ENCODE peak calls at places on chromosome 17, in nine cellular contexts. One of them, this sample, is unnamed. For H3K4me1, the result is how much of the 10 kb centered on the place peaks cover.

GRCh38 chr17:72219824-72220473 is 99.1 kb downstream of the SOX9 start:
- DNase-seq in right lobe of liver: no peak
- DNase-seq in mammary epithelial cell: no peak
- DNase-seq in transverse colon: no peak
- DNase-seq in heart left ventricle: no peak
- DNase-seq in sigmoid colon: no peak
- DNase-seq in body of pancreas: no peak
- DNase-seq in right cardiac atrium: no peak
- DNase-seq in cardiac muscle cell: no peak
- DNase-seq in this sample: no peak

GRCh38 chr17:77096570-77097214 is 44.1 kb upstream of the SEC14L1 start:
- DNase-seq in right lobe of liver: no peak
- DNase-seq in mammary epithelial cell: peak
- DNase-seq in transverse colon: no peak
- DNase-seq in heart left ventricle: peak
- DNase-seq in sigmoid colon: no peak
- DNase-seq in body of pancreas: peak
- DNase-seq in right cardiac atrium: peak
- DNase-seq in cardiac muscle cell: peak
- DNase-seq in this sample: no peak

GRCh38 chr17:17691468-17692263 is 10.4 kb downstream of the RAI1 start:
- DNase-seq in right lobe of liver: no peak
- DNase-seq in mammary epithelial cell: no peak
- DNase-seq in transverse colon: no peak
- DNase-seq in heart left ventricle: peak
- DNase-seq in sigmoid colon: no peak
- DNase-seq in body of pancreas: no peak
- DNase-seq in right cardiac atrium: no peak
- DNase-seq in cardiac muscle cell: no peak
- DNase-seq in this sample: no peak

GRCh38 chr17:77025781-77026180 is 115.0 kb upstream of the SEC14L1 start:
- DNase-seq in right lobe of liver: no peak
- DNase-seq in mammary epithelial cell: peak
- DNase-seq in transverse colon: no peak
- DNase-seq in heart left ventricle: no peak
- DNase-seq in sigmoid colon: no peak
- DNase-seq in body of pancreas: no peak
- DNase-seq in right cardiac atrium: no peak
- DNase-seq in cardiac muscle cell: no peak
- DNase-seq in this sample: no peak

GRCh38 chr17:63848834-63849689 is 6.6 kb upstream of the SMARCD2 start:
- DNase-seq in right lobe of liver: peak
- DNase-seq in mammary epithelial cell: peak
- DNase-seq in transverse colon: peak
- DNase-seq in heart left ventricle: peak
- DNase-seq in sigmoid colon: peak
- DNase-seq in body of pancreas: peak
- DNase-seq in right cardiac atrium: peak
- DNase-seq in cardiac muscle cell: peak
- DNase-seq in this sample: peak

GRCh38 chr17:67211742-67212141 is 33.3 kb downstream of the HELZ start:
- DNase-seq in right lobe of liver: no peak
- DNase-seq in mammary epithelial cell: peak
- DNase-seq in transverse colon: no peak
- DNase-seq in heart left ventricle: no peak
- DNase-seq in sigmoid colon: no peak
- DNase-seq in body of pancreas: no peak
- DNase-seq in right cardiac atrium: no peak
- DNase-seq in cardiac muscle cell: peak
- DNase-seq in this sample: no peak

GRCh38 chr17:11996722-11997146 is 541 bp downstream of the ZNF18 start:
- DNase-seq in right lobe of liver: no peak
- DNase-seq in mammary epithelial cell: peak
- DNase-seq in transverse colon: peak
- DNase-seq in heart left ventricle: no peak
- DNase-seq in sigmoid colon: no peak
- DNase-seq in body of pancreas: peak
- DNase-seq in right cardiac atrium: no peak
- DNase-seq in cardiac muscle cell: peak
- DNase-seq in this sample: peak

GRCh38 chr17:68277807-68278206 is 13.1 kb downstream of the SLC16A6 start:
- DNase-seq in right lobe of liver: no peak
- DNase-seq in mammary epithelial cell: no peak
- DNase-seq in transverse colon: no peak
- DNase-seq in heart left ventricle: no peak
- DNase-seq in sigmoid colon: no peak
- DNase-seq in body of pancreas: no peak
- DNase-seq in right cardiac atrium: no peak
- DNase-seq in cardiac muscle cell: no peak
- DNase-seq in this sample: no peak

GRCh38 chr17:63881935-63882601 is at the start of gene GH2:
- DNase-seq in right lobe of liver: no peak
- DNase-seq in mammary epithelial cell: peak
- DNase-seq in transverse colon: peak
- DNase-seq in heart left ventricle: no peak
- DNase-seq in sigmoid colon: no peak
- DNase-seq in body of pancreas: peak
- DNase-seq in right cardiac atrium: no peak
- DNase-seq in cardiac muscle cell: peak
- DNase-seq in this sample: peak

GRCh38 chr17:74360993-74361612 is 565 bp downstream of the BTBD17 start:
- DNase-seq in right lobe of liver: no peak
- DNase-seq in mammary epithelial cell: no peak
- DNase-seq in transverse colon: no peak
- DNase-seq in heart left ventricle: no peak
- DNase-seq in sigmoid colon: no peak
- DNase-seq in body of pancreas: no peak
- DNase-seq in right cardiac atrium: no peak
- DNase-seq in cardiac muscle cell: no peak
- DNase-seq in this sample: no peak

GRCh38 chr17:48555183-48555615 is 10.3 kb upstream of the HOXB2 start:
- DNase-seq in right lobe of liver: no peak
- DNase-seq in mammary epithelial cell: peak
- DNase-seq in transverse colon: no peak
- DNase-seq in heart left ventricle: no peak
- DNase-seq in sigmoid colon: no peak
- DNase-seq in body of pancreas: no peak
- DNase-seq in right cardiac atrium: no peak
- DNase-seq in cardiac muscle cell: peak
- DNase-seq in this sample: no peak

GRCh38 chr17:1627219-1627986 is 1.2 kb downstream of the SLC43A2 start:
- DNase-seq in right lobe of liver: no peak
- DNase-seq in mammary epithelial cell: no peak
- DNase-seq in transverse colon: peak
- DNase-seq in heart left ventricle: peak
- DNase-seq in sigmoid colon: no peak
- DNase-seq in body of pancreas: no peak
- DNase-seq in right cardiac atrium: no peak
- DNase-seq in cardiac muscle cell: no peak
- DNase-seq in this sample: no peak

GRCh38 chr17:44004077-44004760 is at the start of gene NAGS:
- DNase-seq in right lobe of liver: peak
- DNase-seq in mammary epithelial cell: no peak
- DNase-seq in transverse colon: peak
- DNase-seq in heart left ventricle: no peak
- DNase-seq in sigmoid colon: no peak
- DNase-seq in body of pancreas: no peak
- DNase-seq in right cardiac atrium: no peak
- DNase-seq in cardiac muscle cell: no peak
- DNase-seq in this sample: no peak

GRCh38 chr17:44005865-44006580 is 1.6 kb downstream of the NAGS start:
- DNase-seq in right lobe of liver: peak
- DNase-seq in mammary epithelial cell: peak
- DNase-seq in transverse colon: peak
- DNase-seq in heart left ventricle: no peak
- DNase-seq in sigmoid colon: no peak
- DNase-seq in body of pancreas: peak
- DNase-seq in right cardiac atrium: no peak
- DNase-seq in cardiac muscle cell: peak
- DNase-seq in this sample: no peak

GRCh38 chr17:44006581-44007345 is 2.3 kb downstream of the NAGS start:
- DNase-seq in right lobe of liver: peak
- DNase-seq in mammary epithelial cell: peak
- DNase-seq in transverse colon: peak
- DNase-seq in heart left ventricle: peak
- DNase-seq in sigmoid colon: peak
- DNase-seq in body of pancreas: peak
- DNase-seq in right cardiac atrium: peak
- DNase-seq in cardiac muscle cell: peak
- DNase-seq in this sample: peak

GRCh38 chr17:44004761-44005526 is 522 bp downstream of the NAGS start:
- DNase-seq in right lobe of liver: peak
- DNase-seq in mammary epithelial cell: no peak
- DNase-seq in transverse colon: peak
- DNase-seq in heart left ventricle: no peak
- DNase-seq in sigmoid colon: no peak
- DNase-seq in body of pancreas: peak
- DNase-seq in right cardiac atrium: no peak
- DNase-seq in cardiac muscle cell: no peak
- DNase-seq in this sample: no peak

DNA sequence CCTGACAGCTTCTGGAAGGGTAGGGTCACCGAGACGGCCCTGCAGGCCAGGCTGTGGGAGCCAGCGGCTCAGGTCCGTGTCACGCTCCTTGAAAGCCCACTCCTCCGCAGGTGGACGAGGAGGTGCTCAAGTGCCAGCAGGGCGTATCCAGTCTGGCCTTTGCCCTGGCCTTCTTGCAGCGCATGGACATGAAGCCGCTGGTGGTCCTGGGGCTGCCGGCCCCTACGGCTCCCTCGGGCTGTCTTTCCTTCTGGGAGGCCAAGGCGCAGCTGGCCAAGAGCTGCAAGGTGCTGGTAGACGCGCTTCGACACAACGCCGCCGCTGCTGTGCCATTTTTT is 1.1 kb downstream of the NAGS start:
- DNase-seq in right lobe of liver: no peak
- DNase-seq in mammary epithelial cell: no peak
- DNase-seq in transverse colon: no peak
- DNase-seq in heart left ventricle: no peak
- DNase-seq in sigmoid colon: no peak
- DNase-seq in body of pancreas: no peak
- DNase-seq in right cardiac atrium: no peak
- DNase-seq in cardiac muscle cell: no peak
- DNase-seq in this sample: no peak
- H3K4me3 ChIP-seq in right lobe of liver: peak
- H3K4me3 ChIP-seq in mammary epithelial cell: peak
- H3K4me3 ChIP-seq in transverse colon: peak
- H3K4me3 ChIP-seq in heart left ventricle: peak
- H3K4me3 ChIP-seq in sigmoid colon: no peak
- H3K4me3 ChIP-seq in body of pancreas: no peak
- H3K4me3 ChIP-seq in right cardiac atrium: peak
- H3K4me3 ChIP-seq in cardiac muscle cell: peak
- H3K4me3 ChIP-seq in this sample: peak

GRCh38 chr17:65018612-65019290 is 37.8 kb downstream of the GNA13 start:
- DNase-seq in right lobe of liver: no peak
- DNase-seq in mammary epithelial cell: peak
- DNase-seq in transverse colon: no peak
- DNase-seq in heart left ventricle: no peak
- DNase-seq in sigmoid colon: no peak
- DNase-seq in body of pancreas: no peak
- DNase-seq in right cardiac atrium: no peak
- DNase-seq in cardiac muscle cell: no peak
- DNase-seq in this sample: no peak
- H3K4me1 ChIP-seq in right lobe of liver: under half
- H3K4me1 ChIP-seq in mammary epithelial cell: under half
- H3K4me1 ChIP-seq in transverse colon: half or more
- H3K4me1 ChIP-seq in heart left ventricle: under half
- H3K4me1 ChIP-seq in sigmoid colon: half or more
- H3K4me1 ChIP-seq in body of pancreas: under half
- H3K4me1 ChIP-seq in right cardiac atrium: under half
- H3K4me1 ChIP-seq in cardiac muscle cell: under half
- H3K4me1 ChIP-seq in this sample: under half

GRCh38 chr17:27917000-27917399 is 23.8 kb upstream of the LYRM9 start:
- DNase-seq in right lobe of liver: no peak
- DNase-seq in mammary epithelial cell: no peak
- DNase-seq in transverse colon: no peak
- DNase-seq in heart left ventricle: no peak
- DNase-seq in sigmoid colon: no peak
- DNase-seq in body of pancreas: no peak
- DNase-seq in right cardiac atrium: no peak
- DNase-seq in cardiac muscle cell: no peak
- DNase-seq in this sample: no peak

GRCh38 chr17:27907976-27908558 is 14.9 kb upstream of the LYRM9 start:
- DNase-seq in right lobe of liver: no peak
- DNase-seq in mammary epithelial cell: no peak
- DNase-seq in transverse colon: no peak
- DNase-seq in heart left ventricle: no peak
- DNase-seq in sigmoid colon: no peak
- DNase-seq in body of pancreas: no peak
- DNase-seq in right cardiac atrium: no peak
- DNase-seq in cardiac muscle cell: no peak
- DNase-seq in this sample: no peak

GRCh38 chr17:27915715-27916114 is 22.6 kb upstream of the LYRM9 start:
- DNase-seq in right lobe of liver: no peak
- DNase-seq in mammary epithelial cell: no peak
- DNase-seq in transverse colon: no peak
- DNase-seq in heart left ventricle: no peak
- DNase-seq in sigmoid colon: no peak
- DNase-seq in body of pancreas: no peak
- DNase-seq in right cardiac atrium: no peak
- DNase-seq in cardiac muscle cell: no peak
- DNase-seq in this sample: no peak

GRCh38 chr17:27914382-27914781 is 21.2 kb upstream of the LYRM9 start:
- DNase-seq in right lobe of liver: no peak
- DNase-seq in mammary epithelial cell: no peak
- DNase-seq in transverse colon: no peak
- DNase-seq in heart left ventricle: no peak
- DNase-seq in sigmoid colon: no peak
- DNase-seq in body of pancreas: no peak
- DNase-seq in right cardiac atrium: no peak
- DNase-seq in cardiac muscle cell: no peak
- DNase-seq in this sample: no peak

GRCh38 chr17:27912989-27913388 is 19.8 kb upstream of the LYRM9 start:
- DNase-seq in right lobe of liver: no peak
- DNase-seq in mammary epithelial cell: no peak
- DNase-seq in transverse colon: no peak
- DNase-seq in heart left ventricle: no peak
- DNase-seq in sigmoid colon: no peak
- DNase-seq in body of pancreas: no peak
- DNase-seq in right cardiac atrium: no peak
- DNase-seq in cardiac muscle cell: no peak
- DNase-seq in this sample: no peak
- H3K27ac ChIP-seq in right lobe of liver: no peak
- H3K27ac ChIP-seq in mammary epithelial cell: no peak
- H3K27ac ChIP-seq in transverse colon: no peak
- H3K27ac ChIP-seq in heart left ventricle: no peak
- H3K27ac ChIP-seq in sigmoid colon: no peak
- H3K27ac ChIP-seq in body of pancreas: no peak
- H3K27ac ChIP-seq in right cardiac atrium: no peak
- H3K27ac ChIP-seq in cardiac muscle cell: no peak
- H3K27ac ChIP-seq in this sample: no peak

DNA sequence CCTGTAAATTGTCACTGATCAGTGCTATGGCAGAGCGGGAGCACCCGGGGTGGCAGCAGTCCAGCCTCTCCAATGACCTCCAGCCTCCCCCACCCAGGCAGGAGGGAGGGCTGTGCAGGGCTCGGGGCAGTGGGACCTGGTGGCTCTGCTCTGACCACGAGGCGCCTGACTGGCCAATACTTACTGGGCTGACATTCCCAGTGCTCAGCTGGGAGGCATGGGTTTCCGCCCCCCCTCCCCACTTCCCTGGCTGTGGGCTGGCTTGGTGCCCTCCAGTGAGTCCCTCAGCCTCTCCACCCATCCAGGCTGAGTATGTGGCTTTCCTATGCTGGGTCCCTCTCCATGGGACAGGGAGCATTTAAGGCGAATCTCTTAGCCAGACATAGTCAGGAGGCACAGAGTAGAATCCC is 2.7 kb downstream of the SOCS3 start:
- DNase-seq in right lobe of liver: peak
- DNase-seq in mammary epithelial cell: no peak
- DNase-seq in transverse colon: no peak
- DNase-seq in heart left ventricle: peak
- DNase-seq in sigmoid colon: no peak
- DNase-seq in body of pancreas: peak
- DNase-seq in right cardiac atrium: peak
- DNase-seq in cardiac muscle cell: peak
- DNase-seq in this sample: no peak
- H3K4me3 ChIP-seq in right lobe of liver: peak
- H3K4me3 ChIP-seq in mammary epithelial cell: peak
- H3K4me3 ChIP-seq in transverse colon: no peak
- H3K4me3 ChIP-seq in heart left ventricle: peak
- H3K4me3 ChIP-seq in sigmoid colon: peak
- H3K4me3 ChIP-seq in body of pancreas: no peak
- H3K4me3 ChIP-seq in right cardiac atrium: peak
- H3K4me3 ChIP-seq in cardiac muscle cell: peak
- H3K4me3 ChIP-seq in this sample: peak

This sample was measured in effector memory CD4-positive, alpha-beta T cell.